ENCODE peak calls at places on chromosome 20, in four cellular contexts. J is uterus, N is A549, R is caudate nucleus. A is an unnamed sample.

GRCh38 chr20:23995905-23996666 is 7.5 kb upstream of the GGTLC1 start:
- DNase-seq in J (peak), N (no peak), R (no peak), A (no peak)

GRCh38 chr20:25005220-25005619 is 12.7 kb upstream of the APMAP start:
- DNase-seq in J (peak), N (no peak), R (no peak), A (no peak)

GRCh38 chr20:43982016-43982415 is 67.4 kb downstream of the TOX2 start:
- DNase-seq in J (no peak), N (no peak), R (no peak), A (no peak)

GRCh38 chr20:43699941-43700565 is 26.7 kb downstream of the GTSF1L start:
- DNase-seq in J (no peak), N (no peak), R (no peak), A (no peak)

GRCh38 chr20:20932156-20932555 is 174.0 kb downstream of the LINC00237 start:
- DNase-seq in J (no peak), N (no peak), R (no peak), A (no peak)

GRCh38 chr20:47638851-47639250 is 137.2 kb downstream of the NCOA3 start:
- DNase-seq in J (no peak), N (no peak), R (no peak), A (no peak)

GRCh38 chr20:10771435-10772140 is 97.8 kb upstream of the JAG1 start:
- DNase-seq in J (no peak), N (no peak), R (no peak), A (no peak)

GRCh38 chr20:32535953-32536823 is 48.9 kb downstream of the NOL4L start:
- DNase-seq in J (no peak), N (peak), R (peak), A (peak)

GRCh38 chr20:32585011-32585518 is at the start of gene NOL4L:
- DNase-seq in J (peak), N (no peak), R (no peak), A (no peak)

GRCh38 chr20:9515761-9516657 is 1.6 kb downstream of the LAMP5 start:
- DNase-seq in J (no peak), N (no peak), R (no peak), A (no peak)

GRCh38 chr20:43541214-43541613 is 17.6 kb upstream of the SGK2 start:
- DNase-seq in J (no peak), N (no peak), R (no peak), A (no peak)

GRCh38 chr20:58023346-58023745 is 205.1 kb downstream of the ANKRD60 start:
- DNase-seq in J (no peak), N (no peak), R (no peak), A (no peak)

GRCh38 chr20:59003836-59004492 is 3.1 kb downstream of the CTSZ start:
- DNase-seq in J (no peak), N (no peak), R (no peak), A (no peak)

GRCh38 chr20:62350098-62350628 is 16.9 kb downstream of the LAMA5 start:
- DNase-seq in J (no peak), N (peak), R (no peak), A (no peak)

GRCh38 chr20:3166913-3167342 is 6.4 kb downstream of the LZTS3 start:
- DNase-seq in J (no peak), N (no peak), R (no peak), A (no peak)

GRCh38 chr20:58854638-58855471 is 2.3 kb downstream of the GNAS start:
- DNase-seq in J (no peak), N (no peak), R (no peak), A (no peak)

GRCh38 chr20:48638546-48638945 is 189.3 kb downstream of the PREX1 start:
- DNase-seq in J (no peak), N (no peak), R (no peak), A (no peak)

GRCh38 chr20:20360464-20360863 is 7.4 kb upstream of the INSM1 start:
- DNase-seq in J (no peak), N (peak), R (peak), A (peak)

GRCh38 chr20:48995599-48995998 is 50.5 kb upstream of the CSE1L start:
- DNase-seq in J (no peak), N (no peak), R (no peak), A (no peak)

GRCh38 chr20:44593721-44594120 is 11.3 kb downstream of the PKIG start:
- DNase-seq in J (no peak), N (no peak), R (no peak), A (no peak)

GRCh38 chr20:39885975-39886649 is 802.9 kb downstream of the MAFB start:
- DNase-seq in J (peak), N (no peak), R (no peak), A (no peak)

GRCh38 chr20:62241501-62241900 is 3.2 kb downstream of the OSBPL2 start:
- DNase-seq in J (no peak), N (no peak), R (no peak), A (no peak)

GRCh38 chr20:10671221-10671849 is 2.5 kb downstream of the JAG1 start:
- DNase-seq in J (peak), N (peak), R (peak), A (no peak)

GRCh38 chr20:49631074-49631716 is 63.3 kb upstream of the PTGIS start:
- DNase-seq in J (no peak), N (no peak), R (no peak), A (no peak)

DNA sequence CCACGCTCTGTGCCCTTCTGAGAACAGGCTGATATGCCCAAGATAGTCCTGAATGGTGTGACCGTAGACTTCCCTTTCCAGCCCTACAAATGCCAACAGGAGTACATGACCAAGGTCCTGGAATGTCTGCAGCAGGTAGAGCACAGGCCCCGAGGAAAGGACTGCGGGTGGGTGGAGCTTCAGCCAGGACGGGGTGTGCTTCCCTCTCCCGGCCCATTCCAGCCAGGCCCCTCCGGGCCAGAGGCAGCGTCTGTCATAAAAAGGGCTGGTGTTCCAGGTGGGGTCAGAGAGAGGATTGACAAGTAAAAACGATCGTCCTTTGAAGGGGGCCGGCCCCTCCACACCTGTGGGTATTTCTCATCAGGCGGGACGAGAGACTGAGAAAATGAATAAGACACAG is 1.3 kb downstream of the RTEL1 start:
- DNase-seq in J (no peak), N (no peak), R (no peak), A (no peak)
- H3K27ac ChIP-seq in J (peak), N (peak), R (peak), A (peak)

GRCh38 chr20:35838213-35838612 is 66.4 kb downstream of the PHF20 start:
- DNase-seq in J (no peak), N (no peak), R (no peak), A (no peak)

GRCh38 chr20:35839891-35840290 is 68.1 kb downstream of the PHF20 start:
- DNase-seq in J (no peak), N (no peak), R (no peak), A (no peak)

GRCh38 chr20:35840403-35840802 is 68.6 kb downstream of the PHF20 start:
- DNase-seq in J (no peak), N (no peak), R (no peak), A (no peak)

GRCh38 chr20:35833271-35833670 is 61.5 kb downstream of the PHF20 start:
- DNase-seq in J (no peak), N (no peak), R (no peak), A (no peak)

DNA sequence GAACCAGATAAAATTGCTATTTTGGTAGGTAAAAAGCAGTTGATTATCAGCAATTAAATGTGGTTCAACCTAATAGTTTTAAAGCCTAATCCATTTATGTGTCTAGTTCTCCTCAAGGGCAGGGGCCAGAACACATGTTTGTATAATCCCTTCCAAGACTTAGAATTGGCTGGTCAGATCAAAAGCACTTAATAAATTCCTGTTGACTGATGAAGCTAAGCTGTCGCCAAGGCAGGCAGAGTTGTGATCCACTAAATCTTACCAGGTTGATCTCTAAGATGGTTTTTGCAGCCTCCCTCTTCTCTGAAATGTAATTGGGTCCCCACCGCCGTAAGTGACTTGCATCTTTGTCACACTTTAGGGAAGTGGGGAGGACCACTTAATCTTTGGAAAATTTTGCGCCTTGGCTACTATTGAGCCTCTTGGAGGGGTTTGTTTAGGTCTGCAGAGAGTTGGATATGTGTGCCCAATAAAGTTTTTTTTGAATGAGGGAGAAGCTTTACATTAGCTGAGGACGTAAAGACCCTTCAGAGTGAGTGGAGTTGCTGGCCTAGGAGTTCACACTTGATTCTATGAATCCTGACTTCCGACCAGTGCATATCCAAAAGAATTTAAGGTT is 65.9 kb downstream of the PHF20 start:
- DNase-seq in J (no peak), N (no peak), R (no peak), A (no peak)
- H3K27ac ChIP-seq in J (no peak), N (no peak), R (no peak), A (no peak)

GRCh38 chr20:1321654-1321939 is 7.3 kb downstream of the SDCBP2 start:
- DNase-seq in J (no peak), N (no peak), R (no peak), A (no peak)
- H3K27ac ChIP-seq in J (peak), N (no peak), R (no peak), A (no peak)

GRCh38 chr20:38477747-38478146 is 5.1 kb downstream of the RALGAPB start:
- DNase-seq in J (no peak), N (no peak), R (no peak), A (no peak)

GRCh38 chr20:38471245-38471644 is 1.4 kb upstream of the RALGAPB start:
- DNase-seq in J (no peak), N (no peak), R (no peak), A (no peak)

GRCh38 chr20:38473353-38473795 is 731 bp downstream of the RALGAPB start:
- DNase-seq in J (no peak), N (no peak), R (no peak), A (no peak)

GRCh38 chr20:38471987-38472512 is 593 bp upstream of the RALGAPB start:
- DNase-seq in J (no peak), N (no peak), R (no peak), A (no peak)

DNA sequence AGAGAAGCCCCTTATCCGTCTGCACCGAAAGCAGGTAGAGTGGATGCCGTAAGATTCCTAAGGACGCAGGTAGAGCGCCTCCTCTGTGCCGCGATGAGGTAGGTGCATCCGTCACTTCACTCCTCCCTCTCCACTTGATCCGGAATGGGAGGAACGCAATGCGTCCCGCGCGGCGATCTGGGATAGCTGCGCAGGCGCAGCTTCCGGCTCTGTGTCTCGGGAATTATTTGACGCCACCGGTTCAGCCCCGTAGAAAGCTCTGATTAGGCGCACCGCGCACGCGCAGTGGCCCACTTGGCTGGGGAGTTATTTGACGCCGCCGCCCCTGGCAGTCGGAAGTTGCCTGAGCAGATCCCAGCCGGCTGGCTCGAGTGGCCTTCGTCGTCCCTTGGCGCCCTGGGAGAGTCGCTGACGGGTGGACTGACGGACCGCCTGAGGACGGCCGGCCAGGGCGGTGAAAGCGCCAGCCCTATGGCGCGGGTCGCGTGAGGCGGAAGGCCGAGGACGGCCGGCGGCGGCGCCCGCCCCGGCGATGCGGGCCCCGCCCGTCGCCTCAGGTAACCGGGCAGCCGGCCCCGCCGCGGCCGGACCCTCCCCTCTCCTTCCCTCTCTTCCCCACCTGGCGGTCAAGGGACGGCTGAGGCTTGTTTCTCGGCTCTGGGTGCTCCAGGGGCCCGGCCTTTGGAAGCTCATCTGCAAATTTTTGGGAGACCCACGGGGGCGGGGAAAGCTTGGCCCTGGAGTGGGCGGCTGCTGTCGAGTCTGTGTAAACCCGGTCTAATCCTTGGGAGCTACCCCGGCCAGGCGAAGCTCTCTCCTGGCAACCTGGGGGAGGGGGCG is at the start of gene RALGAPB:
- DNase-seq in J (peak), N (peak), R (peak), A (peak)
- H3K27ac ChIP-seq in J (peak), N (peak), R (peak), A (peak)

GRCh38 chr20:41152108-41152757 is 14.9 kb downstream of the PLCG1 start:
- DNase-seq in J (no peak), N (no peak), R (no peak), A (no peak)
- H3K27ac ChIP-seq in J (peak), N (no peak), R (no peak), A (no peak)

A was measured in substantia nigra.